ENCODE peak calls at places on chromosomes 6 and 20, in four cellular contexts. One of them, this sample, is unnamed.

GRCh38 chr6:11672261-11672660 is 106.3 kb downstream of the ADTRP start:
- DNase-seq in naive thymus-derived CD4-positive, alpha-beta T cell: no peak
- DNase-seq in adrenal gland: no peak
- DNase-seq in fibroblast of lung: peak
- DNase-seq in this sample: no peak

GRCh38 chr6:116015983-116016382 is 44.7 kb downstream of the FRK start:
- DNase-seq in naive thymus-derived CD4-positive, alpha-beta T cell: no peak
- DNase-seq in adrenal gland: no peak
- DNase-seq in fibroblast of lung: no peak
- DNase-seq in this sample: no peak

GRCh38 chr6:67818322-67818721 is 816.8 kb upstream of the ADGRB3 start:
- DNase-seq in fibroblast of lung: no peak
- DNase-seq in adrenal gland: no peak
- DNase-seq in naive thymus-derived CD4-positive, alpha-beta T cell: no peak
- DNase-seq in this sample: no peak

GRCh38 chr6:105105094-105105493 is 74.7 kb downstream of the POPDC3 start:
- DNase-seq in fibroblast of lung: no peak
- DNase-seq in naive thymus-derived CD4-positive, alpha-beta T cell: no peak
- DNase-seq in adrenal gland: no peak
- DNase-seq in this sample: no peak

GRCh38 chr20:2907519-2907918 is 34.2 kb downstream of the PTPRA start:
- DNase-seq in adrenal gland: no peak
- DNase-seq in fibroblast of lung: peak
- DNase-seq in naive thymus-derived CD4-positive, alpha-beta T cell: no peak
- DNase-seq in this sample: no peak

GRCh38 chr6:158232445-158233213 is 64.5 kb downstream of the GTF2H5 start:
- DNase-seq in naive thymus-derived CD4-positive, alpha-beta T cell: peak
- DNase-seq in fibroblast of lung: peak
- DNase-seq in adrenal gland: peak
- DNase-seq in this sample: no peak

GRCh38 chr20:20568604-20569205 is 143.7 kb downstream of the RALGAPA2 start:
- DNase-seq in adrenal gland: no peak
- DNase-seq in fibroblast of lung: peak
- DNase-seq in naive thymus-derived CD4-positive, alpha-beta T cell: no peak
- DNase-seq in this sample: peak

GRCh38 chr20:2139250-2139649 is 37.6 kb downstream of the STK35 start:
- DNase-seq in adrenal gland: no peak
- DNase-seq in naive thymus-derived CD4-positive, alpha-beta T cell: no peak
- DNase-seq in fibroblast of lung: no peak
- DNase-seq in this sample: no peak

GRCh38 chr6:91480397-91480796 is 893.5 kb upstream of the MAP3K7 start:
- DNase-seq in adrenal gland: no peak
- DNase-seq in fibroblast of lung: no peak
- DNase-seq in naive thymus-derived CD4-positive, alpha-beta T cell: no peak
- DNase-seq in this sample: no peak

GRCh38 chr6:7594579-7595125 is 4.7 kb downstream of the SNRNP48 start:
- DNase-seq in adrenal gland: no peak
- DNase-seq in naive thymus-derived CD4-positive, alpha-beta T cell: no peak
- DNase-seq in fibroblast of lung: peak
- DNase-seq in this sample: no peak

GRCh38 chr6:104404377-104404776 is 455.3 kb downstream of the HACE1 start:
- DNase-seq in adrenal gland: no peak
- DNase-seq in fibroblast of lung: no peak
- DNase-seq in naive thymus-derived CD4-positive, alpha-beta T cell: no peak
- DNase-seq in this sample: no peak

GRCh38 chr6:164721460-164721859 is 587.9 kb downstream of the C6orf118 start:
- DNase-seq in naive thymus-derived CD4-positive, alpha-beta T cell: no peak
- DNase-seq in fibroblast of lung: no peak
- DNase-seq in adrenal gland: no peak
- DNase-seq in this sample: no peak

GRCh38 chr6:155466546-155466945 is 10.9 kb upstream of the NOX3 start:
- DNase-seq in naive thymus-derived CD4-positive, alpha-beta T cell: no peak
- DNase-seq in fibroblast of lung: no peak
- DNase-seq in adrenal gland: no peak
- DNase-seq in this sample: no peak

GRCh38 chr6:9520417-9521151 is 894.3 kb downstream of the TFAP2A start:
- DNase-seq in naive thymus-derived CD4-positive, alpha-beta T cell: no peak
- DNase-seq in fibroblast of lung: peak
- DNase-seq in adrenal gland: no peak
- DNase-seq in this sample: no peak

DNA sequence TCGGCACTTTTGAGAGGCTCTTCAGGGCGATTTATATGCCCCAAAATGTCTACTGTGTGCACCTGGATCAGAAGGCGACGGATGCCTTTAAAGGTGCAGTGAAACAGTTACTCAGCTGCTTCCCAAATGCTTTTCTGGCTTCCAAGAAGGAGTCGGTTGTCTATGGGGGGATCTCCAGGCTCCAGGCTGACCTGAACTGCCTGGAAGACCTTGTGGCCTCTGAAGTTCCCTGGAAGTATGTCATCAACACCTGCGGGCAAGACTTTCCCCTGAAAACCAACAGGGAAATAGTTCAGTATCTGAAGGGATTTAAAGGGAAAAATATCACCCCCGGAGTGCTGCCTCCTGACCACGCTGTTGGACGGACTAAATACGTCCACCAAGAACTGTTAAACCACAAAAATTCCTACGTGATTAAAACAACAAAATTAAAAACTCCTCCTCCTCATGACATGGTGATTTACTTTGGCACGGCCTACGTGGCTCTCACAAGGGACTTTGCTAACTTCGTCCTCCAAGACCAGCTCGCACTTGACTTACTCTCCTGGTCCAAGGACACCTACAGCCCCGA is 8.2 kb downstream of the GCNT2 start:
- DNase-seq in fibroblast of lung: peak
- DNase-seq in naive thymus-derived CD4-positive, alpha-beta T cell: no peak
- DNase-seq in adrenal gland: no peak
- DNase-seq in this sample: no peak
- H3K4me3 ChIP-seq in fibroblast of lung: no peak
- H3K4me3 ChIP-seq in naive thymus-derived CD4-positive, alpha-beta T cell: peak
- H3K4me3 ChIP-seq in adrenal gland: no peak
- H3K4me3 ChIP-seq in this sample: no peak

DNA sequence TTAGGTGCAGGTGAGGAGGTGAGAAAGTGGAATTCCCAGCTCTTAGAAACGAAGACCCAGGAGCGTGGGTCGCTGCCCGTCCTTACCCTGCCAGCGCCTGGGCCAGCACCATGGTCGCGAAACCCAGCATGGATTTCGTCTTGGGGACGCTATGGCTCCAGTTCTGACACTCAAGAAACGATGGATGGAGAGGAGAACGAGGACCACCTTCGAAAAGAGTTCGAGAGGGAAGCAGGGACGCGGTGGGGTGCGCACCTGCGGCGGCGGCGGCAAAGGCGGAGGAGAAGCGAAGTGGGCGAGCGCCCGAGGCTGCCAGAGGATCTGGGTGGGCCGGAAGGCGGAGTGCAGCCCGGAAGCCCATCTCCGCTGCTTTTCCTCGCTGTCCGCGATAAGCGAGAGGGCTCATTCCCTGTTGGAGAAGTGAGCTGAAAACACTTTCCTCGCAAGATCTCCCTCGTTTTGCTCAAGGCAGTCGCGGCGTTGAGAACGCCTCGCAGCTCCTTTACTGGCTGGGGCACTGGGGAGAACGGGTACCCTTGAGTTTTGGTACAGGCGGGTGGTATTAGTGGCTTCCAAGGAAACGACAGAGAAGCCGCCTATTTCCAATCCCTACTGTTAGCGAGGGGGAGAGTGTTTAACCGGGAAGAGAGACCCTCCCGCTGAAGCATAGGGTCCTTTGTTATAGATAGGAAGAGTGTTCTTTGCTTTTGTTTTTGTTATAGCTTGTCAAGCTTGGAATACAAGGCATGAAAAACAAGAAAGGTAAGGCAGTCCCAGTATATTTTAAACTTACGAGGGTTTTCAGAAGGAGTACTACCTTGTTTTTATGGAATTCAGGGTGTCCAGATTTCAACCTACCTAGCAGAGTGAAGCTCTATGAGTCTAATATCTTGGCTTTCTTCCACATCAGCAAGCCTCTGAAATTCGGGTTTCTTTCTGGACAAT is 109.5 kb downstream of the TRIM27 start:
- DNase-seq in naive thymus-derived CD4-positive, alpha-beta T cell: no peak
- DNase-seq in fibroblast of lung: no peak
- DNase-seq in adrenal gland: no peak
- DNase-seq in this sample: no peak
- H3K4me3 ChIP-seq in naive thymus-derived CD4-positive, alpha-beta T cell: no peak
- H3K4me3 ChIP-seq in fibroblast of lung: peak
- H3K4me3 ChIP-seq in adrenal gland: no peak
- H3K4me3 ChIP-seq in this sample: no peak

GRCh38 chr6:19691465-19692167 is 145.6 kb upstream of the ID4 start:
- DNase-seq in adrenal gland: no peak
- DNase-seq in naive thymus-derived CD4-positive, alpha-beta T cell: no peak
- DNase-seq in fibroblast of lung: peak
- DNase-seq in this sample: no peak
- H3K4me3 ChIP-seq in adrenal gland: no peak
- H3K4me3 ChIP-seq in naive thymus-derived CD4-positive, alpha-beta T cell: no peak
- H3K4me3 ChIP-seq in fibroblast of lung: peak
- H3K4me3 ChIP-seq in this sample: no peak

GRCh38 chr20:46000571-46001145 is 8.1 kb upstream of the MMP9 start:
- DNase-seq in naive thymus-derived CD4-positive, alpha-beta T cell: peak
- DNase-seq in adrenal gland: no peak
- DNase-seq in fibroblast of lung: no peak
- DNase-seq in this sample: no peak
- H3K4me3 ChIP-seq in naive thymus-derived CD4-positive, alpha-beta T cell: no peak
- H3K4me3 ChIP-seq in adrenal gland: no peak
- H3K4me3 ChIP-seq in fibroblast of lung: no peak
- H3K4me3 ChIP-seq in this sample: no peak

GRCh38 chr6:149717588-149718458 is at the start of gene LATS1:
- DNase-seq in fibroblast of lung: peak
- DNase-seq in naive thymus-derived CD4-positive, alpha-beta T cell: peak
- DNase-seq in adrenal gland: peak
- DNase-seq in this sample: peak

GRCh38 chr6:149716584-149716983 is 1.3 kb downstream of the LATS1 start:
- DNase-seq in fibroblast of lung: peak
- DNase-seq in adrenal gland: no peak
- DNase-seq in naive thymus-derived CD4-positive, alpha-beta T cell: no peak
- DNase-seq in this sample: no peak

GRCh38 chr6:149716181-149716580 is 1.7 kb downstream of the LATS1 start:
- DNase-seq in naive thymus-derived CD4-positive, alpha-beta T cell: no peak
- DNase-seq in adrenal gland: no peak
- DNase-seq in fibroblast of lung: no peak
- DNase-seq in this sample: no peak

GRCh38 chr6:149717255-149717587 is 680 bp downstream of the LATS1 start:
- DNase-seq in fibroblast of lung: no peak
- DNase-seq in adrenal gland: no peak
- DNase-seq in naive thymus-derived CD4-positive, alpha-beta T cell: no peak
- DNase-seq in this sample: no peak

DNA sequence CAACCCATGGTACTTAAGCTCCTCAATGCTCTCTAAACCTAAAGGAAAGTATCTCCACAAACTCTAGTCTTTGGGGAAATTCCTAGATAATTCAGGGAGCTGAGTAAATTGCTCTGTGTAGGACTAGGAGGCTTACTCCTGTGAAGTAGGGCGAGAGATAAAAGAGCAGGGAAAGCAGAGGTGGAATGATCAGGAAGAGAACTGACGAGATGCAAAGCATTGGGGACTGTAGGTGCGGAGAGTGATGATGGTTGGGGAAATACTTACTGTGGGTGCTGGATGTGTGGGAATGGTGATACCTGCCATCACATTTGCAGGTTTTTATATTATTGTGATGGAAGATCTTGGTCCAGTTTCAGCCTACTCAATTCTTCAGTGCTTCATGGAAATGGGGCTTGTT is 1.6 kb upstream of the LATS1 start:
- DNase-seq in adrenal gland: no peak
- DNase-seq in naive thymus-derived CD4-positive, alpha-beta T cell: no peak
- DNase-seq in fibroblast of lung: no peak
- DNase-seq in this sample: no peak
- H3K4me3 ChIP-seq in adrenal gland: no peak
- H3K4me3 ChIP-seq in naive thymus-derived CD4-positive, alpha-beta T cell: no peak
- H3K4me3 ChIP-seq in fibroblast of lung: no peak
- H3K4me3 ChIP-seq in this sample: no peak

DNA sequence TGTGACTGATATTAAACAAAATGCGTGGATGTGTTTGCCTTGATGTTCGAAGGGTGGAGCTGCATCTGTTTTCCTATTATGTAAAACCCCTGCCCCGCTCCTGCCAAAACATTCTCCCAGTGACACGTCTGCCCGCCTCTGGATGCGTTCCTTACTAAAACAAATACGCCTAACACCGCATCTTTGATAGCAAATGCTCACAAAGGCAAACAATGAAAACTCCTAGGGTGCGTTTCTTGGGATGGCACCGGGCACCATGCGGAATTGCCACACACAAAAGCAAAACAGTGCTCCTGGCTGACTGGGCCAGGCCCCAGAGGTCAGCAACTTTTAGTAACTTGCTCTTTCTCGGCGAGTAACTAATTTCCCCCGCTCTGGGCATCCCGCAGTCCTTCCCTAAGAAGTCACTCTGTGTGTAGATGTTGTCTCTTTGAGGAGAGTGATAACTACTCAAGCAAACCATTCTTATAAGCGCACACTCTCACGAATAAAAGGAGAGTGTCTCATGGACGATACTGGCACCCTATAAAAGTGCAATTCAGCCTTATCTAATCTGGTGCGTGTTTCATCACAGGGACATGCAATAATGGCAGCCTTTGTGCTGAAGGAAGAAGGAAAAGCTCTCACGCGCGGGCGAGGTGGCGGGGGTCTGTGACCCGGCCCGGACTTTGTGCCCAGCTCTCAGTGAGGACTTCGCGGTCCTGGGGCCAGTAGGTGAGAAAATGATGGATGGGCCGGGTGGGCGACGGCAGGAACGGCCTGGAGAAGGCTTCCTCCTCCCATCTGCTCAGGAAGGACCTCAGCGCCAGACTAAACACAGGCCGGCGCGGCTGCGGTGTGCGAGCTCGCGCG is 8.7 kb upstream of the FOXC1 start:
- DNase-seq in naive thymus-derived CD4-positive, alpha-beta T cell: no peak
- DNase-seq in adrenal gland: no peak
- DNase-seq in fibroblast of lung: no peak
- DNase-seq in this sample: no peak
- H3K4me3 ChIP-seq in naive thymus-derived CD4-positive, alpha-beta T cell: no peak
- H3K4me3 ChIP-seq in adrenal gland: no peak
- H3K4me3 ChIP-seq in fibroblast of lung: no peak
- H3K4me3 ChIP-seq in this sample: no peak

DNA sequence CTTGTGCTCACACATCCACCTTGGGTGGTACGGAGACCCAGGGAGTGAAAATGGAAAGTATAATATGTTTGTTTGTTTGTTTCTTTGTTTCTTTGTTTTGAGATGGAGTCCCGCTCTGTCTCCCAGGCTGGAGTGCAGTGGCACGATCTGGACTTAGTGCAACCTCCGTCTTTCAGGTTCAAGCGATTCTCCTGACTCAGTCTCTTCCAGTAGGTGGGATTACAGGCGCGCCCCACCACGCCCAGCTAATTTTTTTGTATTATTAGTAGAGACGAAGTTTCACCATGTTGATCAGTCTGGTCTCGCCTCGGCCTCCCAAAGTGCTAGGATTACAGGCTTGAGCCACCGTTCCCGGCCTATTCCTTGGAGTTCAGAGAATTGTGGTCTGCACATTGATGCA is 115.4 kb downstream of the TRIM27 start:
- DNase-seq in adrenal gland: no peak
- DNase-seq in naive thymus-derived CD4-positive, alpha-beta T cell: no peak
- DNase-seq in fibroblast of lung: no peak
- DNase-seq in this sample: no peak
- H3K4me3 ChIP-seq in adrenal gland: no peak
- H3K4me3 ChIP-seq in naive thymus-derived CD4-positive, alpha-beta T cell: no peak
- H3K4me3 ChIP-seq in fibroblast of lung: peak
- H3K4me3 ChIP-seq in this sample: peak

GRCh38 chr6:86193821-86194220 is 551.1 kb upstream of the SYNCRIP start:
- DNase-seq in naive thymus-derived CD4-positive, alpha-beta T cell: no peak
- DNase-seq in adrenal gland: no peak
- DNase-seq in fibroblast of lung: no peak
- DNase-seq in this sample: no peak
- H3K4me3 ChIP-seq in naive thymus-derived CD4-positive, alpha-beta T cell: no peak
- H3K4me3 ChIP-seq in adrenal gland: no peak
- H3K4me3 ChIP-seq in fibroblast of lung: no peak
- H3K4me3 ChIP-seq in this sample: no peak

This sample was measured in Jurkat, Clone E6-1.